ENCODE peak calls at places on chromosomes 6 and 20, in ten cellular contexts. One of them, this sample, is unnamed.

GRCh38 chr20:32648761-32649615 is 24.8 kb downstream of the C20orf203 start:
- ATAC-seq in body of pancreas: no peak
- ATAC-seq in psoas muscle: no peak
- ATAC-seq in CD8-positive, alpha-beta T cell: no peak
- ATAC-seq in lower lobe of right lung: no peak
- ATAC-seq in heart right ventricle: no peak
- ATAC-seq in GM23338: no peak
- ATAC-seq in heart left ventricle: no peak
- ATAC-seq in pancreas: no peak
- ATAC-seq in Panc1: no peak
- ATAC-seq in this sample: peak; percentile 74

GRCh38 chr6:125821825-125822281 is 31.1 kb downstream of the NCOA7 start:
- ATAC-seq in CD8-positive, alpha-beta T cell: no peak
- ATAC-seq in heart right ventricle: peak; percentile 73
- ATAC-seq in Panc1: peak; percentile 71
- ATAC-seq in body of pancreas: peak; percentile 67
- ATAC-seq in pancreas: peak; percentile 78
- ATAC-seq in GM23338: no peak
- ATAC-seq in psoas muscle: no peak
- ATAC-seq in heart left ventricle: peak; percentile 19
- ATAC-seq in lower lobe of right lung: no peak
- ATAC-seq in this sample: peak; percentile 44

GRCh38 chr6:87938287-87938686 is 109.4 kb upstream of the SPACA1 start:
- ATAC-seq in GM23338: peak; percentile 82
- ATAC-seq in pancreas: no peak
- ATAC-seq in heart right ventricle: no peak
- ATAC-seq in lower lobe of right lung: no peak
- ATAC-seq in body of pancreas: no peak
- ATAC-seq in Panc1: no peak
- ATAC-seq in heart left ventricle: no peak
- ATAC-seq in CD8-positive, alpha-beta T cell: no peak
- ATAC-seq in psoas muscle: no peak
- ATAC-seq in this sample: no peak

GRCh38 chr6:28542440-28543293 is 17.0 kb downstream of the GPX5 start:
- ATAC-seq in heart right ventricle: no peak
- ATAC-seq in lower lobe of right lung: peak; percentile 79
- ATAC-seq in heart left ventricle: no peak
- ATAC-seq in CD8-positive, alpha-beta T cell: peak; percentile 38
- ATAC-seq in psoas muscle: no peak
- ATAC-seq in body of pancreas: peak; percentile 70
- ATAC-seq in Panc1: peak; percentile 99
- ATAC-seq in pancreas: peak; percentile 93
- ATAC-seq in GM23338: peak; percentile 90
- ATAC-seq in this sample: no peak

GRCh38 chr6:32558426-32559057 is 28.5 kb upstream of the HLA-DRB5 start:
- ATAC-seq in heart right ventricle: no peak
- ATAC-seq in Panc1: peak; percentile 51
- ATAC-seq in heart left ventricle: no peak
- ATAC-seq in pancreas: peak; percentile 12
- ATAC-seq in body of pancreas: no peak
- ATAC-seq in GM23338: peak; percentile 96
- ATAC-seq in psoas muscle: no peak
- ATAC-seq in CD8-positive, alpha-beta T cell: no peak
- ATAC-seq in lower lobe of right lung: peak; percentile 66
- ATAC-seq in this sample: no peak

GRCh38 chr6:43942011-43942442 is 172.0 kb downstream of the VEGFA start:
- ATAC-seq in GM23338: no peak
- ATAC-seq in pancreas: no peak
- ATAC-seq in heart left ventricle: no peak
- ATAC-seq in CD8-positive, alpha-beta T cell: no peak
- ATAC-seq in psoas muscle: no peak
- ATAC-seq in heart right ventricle: no peak
- ATAC-seq in Panc1: no peak
- ATAC-seq in body of pancreas: no peak
- ATAC-seq in lower lobe of right lung: no peak
- ATAC-seq in this sample: no peak

GRCh38 chr6:23498013-23498412 is 628.0 kb upstream of the NRSN1 start:
- ATAC-seq in lower lobe of right lung: no peak
- ATAC-seq in heart right ventricle: no peak
- ATAC-seq in body of pancreas: no peak
- ATAC-seq in pancreas: no peak
- ATAC-seq in Panc1: no peak
- ATAC-seq in heart left ventricle: no peak
- ATAC-seq in CD8-positive, alpha-beta T cell: no peak
- ATAC-seq in psoas muscle: no peak
- ATAC-seq in GM23338: no peak
- ATAC-seq in this sample: no peak

GRCh38 chr20:61755971-61756421 is 309.7 kb downstream of the TAF4 start:
- ATAC-seq in CD8-positive, alpha-beta T cell: no peak
- ATAC-seq in GM23338: peak; percentile 44
- ATAC-seq in lower lobe of right lung: no peak
- ATAC-seq in Panc1: no peak
- ATAC-seq in psoas muscle: no peak
- ATAC-seq in heart left ventricle: no peak
- ATAC-seq in body of pancreas: no peak
- ATAC-seq in heart right ventricle: no peak
- ATAC-seq in pancreas: no peak
- ATAC-seq in this sample: no peak

GRCh38 chr20:41048475-41049242 is 20.0 kb downstream of the TOP1 start:
- ATAC-seq in heart left ventricle: no peak
- ATAC-seq in CD8-positive, alpha-beta T cell: peak; percentile 61
- ATAC-seq in GM23338: no peak
- ATAC-seq in pancreas: no peak
- ATAC-seq in body of pancreas: no peak
- ATAC-seq in lower lobe of right lung: no peak
- ATAC-seq in heart right ventricle: no peak
- ATAC-seq in Panc1: no peak
- ATAC-seq in psoas muscle: no peak
- ATAC-seq in this sample: no peak

GRCh38 chr20:10551732-10552724 is 116.9 kb downstream of the SLX4IP start:
- ATAC-seq in Panc1: no peak
- ATAC-seq in heart right ventricle: peak; percentile 39
- ATAC-seq in lower lobe of right lung: no peak
- ATAC-seq in psoas muscle: no peak
- ATAC-seq in heart left ventricle: no peak
- ATAC-seq in GM23338: peak; percentile 95
- ATAC-seq in body of pancreas: no peak
- ATAC-seq in pancreas: no peak
- ATAC-seq in CD8-positive, alpha-beta T cell: no peak
- ATAC-seq in this sample: no peak

GRCh38 chr20:54337131-54337530 is 129.2 kb downstream of the PFDN4 start:
- ATAC-seq in psoas muscle: no peak
- ATAC-seq in CD8-positive, alpha-beta T cell: no peak
- ATAC-seq in Panc1: no peak
- ATAC-seq in pancreas: no peak
- ATAC-seq in lower lobe of right lung: no peak
- ATAC-seq in body of pancreas: no peak
- ATAC-seq in heart left ventricle: no peak
- ATAC-seq in heart right ventricle: no peak
- ATAC-seq in GM23338: no peak
- ATAC-seq in this sample: no peak

DNA sequence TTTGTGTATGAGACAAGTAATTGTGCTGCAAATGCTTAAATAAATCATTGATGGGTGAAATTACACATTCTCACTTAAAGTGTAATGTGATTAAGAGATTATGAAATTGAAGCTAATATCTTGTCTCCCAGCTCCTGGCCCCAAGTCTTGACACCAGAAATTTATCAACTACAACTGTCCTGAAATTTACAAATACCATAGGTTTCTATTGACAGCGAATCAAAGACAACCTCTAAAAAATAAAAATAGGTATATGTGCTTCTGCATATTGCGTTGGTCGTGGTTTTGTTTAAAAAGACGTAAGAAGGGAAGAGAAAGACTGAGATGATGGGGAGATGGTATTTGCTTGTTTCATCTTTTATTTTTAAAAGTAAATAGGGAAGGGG is 30.5 kb downstream of the TFAP2A start:
- ATAC-seq in pancreas: no peak
- ATAC-seq in heart left ventricle: no peak
- ATAC-seq in GM23338: no peak
- ATAC-seq in heart right ventricle: no peak
- ATAC-seq in CD8-positive, alpha-beta T cell: no peak
- ATAC-seq in body of pancreas: no peak
- ATAC-seq in Panc1: no peak
- ATAC-seq in lower lobe of right lung: no peak
- ATAC-seq in psoas muscle: no peak
- ATAC-seq in this sample: no peak
- H3K36me3 ChIP-seq in pancreas: no peaks in the 10 kb centered on the region
- H3K36me3 ChIP-seq in heart left ventricle: no peaks in the 10 kb centered on the region
- H3K36me3 ChIP-seq in GM23338: no peaks in the 10 kb centered on the region
- H3K36me3 ChIP-seq in heart right ventricle: no peaks in the 10 kb centered on the region
- H3K36me3 ChIP-seq in CD8-positive, alpha-beta T cell: no peaks in the 10 kb centered on the region
- H3K36me3 ChIP-seq in body of pancreas: no peaks in the 10 kb centered on the region
- H3K36me3 ChIP-seq in Panc1: no peaks in the 10 kb centered on the region
- H3K36me3 ChIP-seq in lower lobe of right lung: no peaks in the 10 kb centered on the region
- H3K36me3 ChIP-seq in psoas muscle: no peaks in the 10 kb centered on the region
- H3K36me3 ChIP-seq in this sample: no peaks in the 10 kb centered on the region

DNA sequence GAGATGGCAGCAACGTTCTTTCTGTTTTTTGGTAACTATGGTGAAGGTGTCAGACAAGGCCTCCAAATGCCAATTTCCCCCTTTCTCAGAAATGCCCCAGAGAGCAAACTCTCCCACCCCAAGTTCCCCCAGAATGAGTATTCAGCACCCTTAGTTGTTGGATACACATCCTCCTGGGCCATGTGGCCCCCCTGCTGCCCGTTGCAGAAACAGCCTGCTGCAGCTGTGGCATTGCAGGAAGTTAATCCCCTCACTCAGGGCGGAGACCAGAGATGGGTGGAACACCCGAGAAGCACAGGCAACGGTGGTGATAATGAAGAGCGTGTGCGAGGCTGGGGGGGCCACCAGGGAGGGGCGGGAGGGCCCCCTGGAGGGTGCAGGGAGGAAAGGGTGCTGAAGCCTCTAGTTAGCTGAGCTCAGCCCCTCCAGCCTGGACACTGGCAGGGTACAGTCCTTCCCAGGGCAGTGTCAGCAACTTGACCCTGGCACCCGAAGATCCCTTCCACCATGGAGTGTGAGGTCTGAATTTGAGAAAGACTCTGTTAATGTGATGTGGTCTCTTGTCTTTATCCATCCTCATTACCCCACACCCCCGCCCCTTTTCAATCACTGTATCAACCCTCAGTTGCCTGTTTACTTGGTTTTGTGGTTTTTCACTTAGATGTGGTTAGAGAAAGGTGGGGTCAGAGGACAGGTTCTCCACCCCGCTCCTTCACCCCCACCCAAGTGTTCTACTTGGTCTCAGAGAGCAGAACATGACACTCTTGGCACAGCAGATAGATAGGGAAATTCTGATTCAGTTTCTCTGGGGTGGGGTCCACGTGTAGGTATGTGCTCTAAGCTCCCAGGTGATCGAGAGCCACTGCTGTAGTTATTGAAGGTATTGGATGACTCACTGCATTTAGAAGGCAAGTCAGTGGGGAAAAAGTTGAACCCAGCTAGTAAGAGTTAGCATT is 208.8 kb upstream of the SUPT3H start:
- ATAC-seq in heart right ventricle: no peak
- ATAC-seq in pancreas: no peak
- ATAC-seq in heart left ventricle: no peak
- ATAC-seq in lower lobe of right lung: peak; percentile 60
- ATAC-seq in psoas muscle: no peak
- ATAC-seq in CD8-positive, alpha-beta T cell: peak; percentile 82
- ATAC-seq in Panc1: no peak
- ATAC-seq in body of pancreas: no peak
- ATAC-seq in GM23338: no peak
- ATAC-seq in this sample: no peak
- H3K27ac ChIP-seq in heart right ventricle: no peak overlapping the region
- H3K27ac ChIP-seq in pancreas: no peak overlapping the region
- H3K27ac ChIP-seq in heart left ventricle: no peak overlapping the region
- H3K27ac ChIP-seq in lower lobe of right lung: no peak overlapping the region
- H3K27ac ChIP-seq in psoas muscle: no peak overlapping the region
- H3K27ac ChIP-seq in CD8-positive, alpha-beta T cell: peak overlapping the region; percentile 6
- H3K27ac ChIP-seq in Panc1: no peak overlapping the region
- H3K27ac ChIP-seq in body of pancreas: no peak overlapping the region
- H3K27ac ChIP-seq in GM23338: no peak overlapping the region
- H3K27ac ChIP-seq in this sample: no peak overlapping the region

GRCh38 chr20:673606-674005 is 2.0 kb downstream of the SCRT2 start:
- ATAC-seq in CD8-positive, alpha-beta T cell: no peak
- ATAC-seq in GM23338: no peak
- ATAC-seq in Panc1: no peak
- ATAC-seq in heart right ventricle: no peak
- ATAC-seq in lower lobe of right lung: no peak
- ATAC-seq in body of pancreas: no peak
- ATAC-seq in heart left ventricle: no peak
- ATAC-seq in pancreas: no peak
- ATAC-seq in psoas muscle: no peak
- ATAC-seq in this sample: no peak

GRCh38 chr20:671252-672030 is 4.2 kb downstream of the SCRT2 start:
- ATAC-seq in heart right ventricle: no peak
- ATAC-seq in pancreas: no peak
- ATAC-seq in body of pancreas: no peak
- ATAC-seq in CD8-positive, alpha-beta T cell: no peak
- ATAC-seq in lower lobe of right lung: no peak
- ATAC-seq in Panc1: no peak
- ATAC-seq in heart left ventricle: no peak
- ATAC-seq in psoas muscle: no peak
- ATAC-seq in GM23338: no peak
- ATAC-seq in this sample: no peak

GRCh38 chr20:675453-676314 is at the start of gene SCRT2:
- ATAC-seq in body of pancreas: peak; percentile 94
- ATAC-seq in CD8-positive, alpha-beta T cell: peak; percentile 89
- ATAC-seq in heart left ventricle: peak; percentile 50
- ATAC-seq in pancreas: peak; percentile 98
- ATAC-seq in psoas muscle: peak; percentile 98
- ATAC-seq in GM23338: peak; percentile 77
- ATAC-seq in heart right ventricle: peak; percentile 92
- ATAC-seq in lower lobe of right lung: peak; percentile 94
- ATAC-seq in Panc1: peak; percentile 73
- ATAC-seq in this sample: peak; percentile 94

GRCh38 chr20:674936-675452 is 608 bp downstream of the SCRT2 start:
- ATAC-seq in lower lobe of right lung: no peak
- ATAC-seq in GM23338: peak; percentile 4
- ATAC-seq in Panc1: no peak
- ATAC-seq in psoas muscle: no peak
- ATAC-seq in CD8-positive, alpha-beta T cell: no peak
- ATAC-seq in heart left ventricle: no peak
- ATAC-seq in pancreas: no peak
- ATAC-seq in body of pancreas: no peak
- ATAC-seq in heart right ventricle: no peak
- ATAC-seq in this sample: peak; percentile 3

GRCh38 chr20:672975-673604 is 2.5 kb downstream of the SCRT2 start:
- ATAC-seq in body of pancreas: no peak
- ATAC-seq in GM23338: peak; percentile 24
- ATAC-seq in heart left ventricle: no peak
- ATAC-seq in CD8-positive, alpha-beta T cell: no peak
- ATAC-seq in psoas muscle: no peak
- ATAC-seq in pancreas: no peak
- ATAC-seq in heart right ventricle: no peak
- ATAC-seq in lower lobe of right lung: no peak
- ATAC-seq in Panc1: peak; percentile 59
- ATAC-seq in this sample: no peak
- TF ChIP-seq CTCF in body of pancreas: no peak
- TF ChIP-seq CTCF in GM23338: peak; percentile 85
- TF ChIP-seq CTCF in heart left ventricle: no peak
- TF ChIP-seq CTCF in CD8-positive, alpha-beta T cell: no peak
- TF ChIP-seq CTCF in psoas muscle: no peak
- TF ChIP-seq CTCF in pancreas: no peak
- TF ChIP-seq CTCF in heart right ventricle: no peak
- TF ChIP-seq CTCF in lower lobe of right lung: peak; percentile 10
- TF ChIP-seq CTCF in Panc1: peak; percentile 67
- TF ChIP-seq CTCF in this sample: no peak

GRCh38 chr20:34402461-34402860 is 39.4 kb downstream of the ITCH start:
- ATAC-seq in psoas muscle: no peak
- ATAC-seq in GM23338: no peak
- ATAC-seq in heart left ventricle: no peak
- ATAC-seq in Panc1: no peak
- ATAC-seq in lower lobe of right lung: no peak
- ATAC-seq in heart right ventricle: no peak
- ATAC-seq in pancreas: no peak
- ATAC-seq in CD8-positive, alpha-beta T cell: no peak
- ATAC-seq in body of pancreas: no peak
- ATAC-seq in this sample: no peak
- H3K36me3 ChIP-seq in psoas muscle: no peaks in the 10 kb centered on the region
- H3K36me3 ChIP-seq in GM23338: peaks cover 5% of the 10 kb centered on the region
- H3K36me3 ChIP-seq in heart left ventricle: no peaks in the 10 kb centered on the region
- H3K36me3 ChIP-seq in Panc1: no peaks in the 10 kb centered on the region
- H3K36me3 ChIP-seq in lower lobe of right lung: peaks cover 43% of the 10 kb centered on the region
- H3K36me3 ChIP-seq in heart right ventricle: no peaks in the 10 kb centered on the region
- H3K36me3 ChIP-seq in pancreas: no peaks in the 10 kb centered on the region
- H3K36me3 ChIP-seq in CD8-positive, alpha-beta T cell: peaks cover 4% of the 10 kb centered on the region
- H3K36me3 ChIP-seq in body of pancreas: peaks cover 1% of the 10 kb centered on the region
- H3K36me3 ChIP-seq in this sample: peaks cover 22% of the 10 kb centered on the region